ENCODE peak calls at places on chromosome 4, in five cellular contexts. W is body of pancreas, Z is heart left ventricle, S is right cardiac atrium, X is neuronal stem cell. Y is an unnamed sample. For H3K27me3, the result is how much of the 10 kb centered on the place peaks cover.

GRCh38 chr4:110484029-110484428 is 8.1 kb downstream of the ENPEP start:
- DNase-seq in W (no peak), Z (no peak), S (no peak), X (no peak), Y (no peak)

GRCh38 chr4:108070775-108071174 is 81.1 kb downstream of the HADH start:
- DNase-seq in W (no peak), Z (no peak), S (no peak), X (no peak), Y (no peak)

GRCh38 chr4:145099653-145100052 is 1.5 kb downstream of the ABCE1 start:
- DNase-seq in W (no peak), Z (no peak), S (no peak), X (no peak), Y (no peak)

GRCh38 chr4:19945979-19946380 is 305.7 kb upstream of the SLIT2 start:
- DNase-seq in W (no peak), Z (no peak), S (no peak), X (no peak), Y (no peak)

GRCh38 chr4:22869235-22869634 is 176.5 kb downstream of the GBA3 start:
- DNase-seq in W (no peak), Z (no peak), S (no peak), X (no peak), Y (no peak)

GRCh38 chr4:100079264-100079663 is 111.0 kb downstream of the DDIT4L start:
- DNase-seq in W (no peak), Z (no peak), S (no peak), X (no peak), Y (no peak)

GRCh38 chr4:87819281-87819919 is 13.4 kb upstream of the MEPE start:
- DNase-seq in W (no peak), Z (no peak), S (no peak), X (no peak), Y (no peak)

GRCh38 chr4:63717384-63717783 is 691.9 kb downstream of the TECRL start:
- DNase-seq in W (no peak), Z (no peak), S (no peak), X (peak), Y (peak)

GRCh38 chr4:41509411-41510008 is 28.4 kb upstream of the LIMCH1 start:
- DNase-seq in W (peak), Z (peak), S (peak), X (no peak), Y (no peak)

GRCh38 chr4:185171373-185172071 is 28.5 kb downstream of the SLC25A4 start:
- DNase-seq in W (no peak), Z (no peak), S (no peak), X (no peak), Y (no peak)

GRCh38 chr4:169335331-169335730 is 64.6 kb upstream of the SH3RF1 start:
- DNase-seq in W (no peak), Z (no peak), S (peak), X (no peak), Y (no peak)

GRCh38 chr4:122909683-122910082 is 12.7 kb downstream of the NUDT6 start:
- DNase-seq in W (no peak), Z (no peak), S (no peak), X (no peak), Y (no peak)

GRCh38 chr4:44662623-44663006 is 11.2 kb upstream of the YIPF7 start:
- DNase-seq in W (no peak), Z (no peak), S (no peak), X (no peak), Y (no peak)

GRCh38 chr4:124641715-124642380 is 70.7 kb downstream of the ANKRD50 start:
- DNase-seq in W (no peak), Z (no peak), S (no peak), X (no peak), Y (no peak)

GRCh38 chr4:163548481-163549243 is 54.2 kb downstream of the TMA16 start:
- DNase-seq in W (no peak), Z (no peak), S (no peak), X (peak), Y (peak)

GRCh38 chr4:6200922-6201362 is 593 bp upstream of the JAKMIP1 start:
- DNase-seq in W (peak), Z (no peak), S (no peak), X (no peak), Y (no peak)

GRCh38 chr4:10832989-10833635 is 148.5 kb upstream of the CLNK start:
- DNase-seq in W (no peak), Z (no peak), S (no peak), X (no peak), Y (no peak)

GRCh38 chr4:30553721-30554120 is 166.4 kb upstream of the PCDH7 start:
- DNase-seq in W (no peak), Z (no peak), S (no peak), X (no peak), Y (no peak)

GRCh38 chr4:112523008-112523440 is 7.0 kb upstream of the NEUROG2 start:
- DNase-seq in W (peak), Z (no peak), S (peak), X (peak), Y (peak)

GRCh38 chr4:189436207-189436606 is 504.5 kb upstream of the FRG1 start:
- DNase-seq in W (no peak), Z (no peak), S (no peak), X (no peak), Y (no peak)

GRCh38 chr4:54661686-54662085 is 3.9 kb downstream of the KIT start:
- DNase-seq in W (no peak), Z (no peak), S (no peak), X (no peak), Y (no peak)

DNA sequence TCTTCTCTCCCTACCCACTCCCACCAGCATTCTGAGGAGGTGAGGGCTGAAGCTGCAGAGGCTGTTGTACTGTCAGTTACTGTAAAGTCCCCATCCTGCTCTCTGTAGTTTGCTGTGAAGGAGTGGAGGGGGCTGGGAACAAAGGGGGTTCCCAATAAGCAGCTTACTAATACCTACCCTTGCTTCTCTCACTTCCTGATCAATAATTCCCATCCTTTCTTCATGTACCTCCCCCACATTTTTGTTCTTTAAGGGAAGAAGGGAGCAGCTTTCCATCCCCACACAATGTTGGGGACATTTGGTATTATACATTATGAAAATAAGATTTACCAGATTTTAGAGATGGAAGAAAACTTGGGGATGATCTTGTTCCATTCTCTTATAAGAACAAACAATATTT is 5.3 kb downstream of the TBC1D1 start:
- DNase-seq in W (no peak), Z (no peak), S (no peak), X (no peak), Y (no peak)
- H3K27me3 ChIP-seq in W (under half), Z (under half), S (under half), X (under half), Y (under half)

DNA sequence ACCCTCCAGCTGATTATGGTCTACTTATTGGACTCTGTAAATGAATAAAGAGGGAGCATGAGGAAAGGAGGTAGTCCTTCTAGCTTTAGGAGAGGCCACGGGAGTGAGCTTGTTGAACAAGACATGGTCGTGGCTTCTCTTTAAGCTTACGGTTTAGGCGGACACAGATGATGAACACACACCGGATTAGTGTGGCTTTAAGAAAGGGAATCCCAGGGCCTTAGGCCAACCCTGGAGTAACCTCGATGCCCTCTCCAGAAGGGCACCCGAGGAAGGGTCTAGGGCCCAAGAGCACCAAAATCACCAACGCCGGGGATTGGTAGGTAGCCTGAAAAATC is 39.4 kb downstream of the ERVMER34-1 start:
- DNase-seq in W (no peak), Z (no peak), S (no peak), X (no peak), Y (no peak)
- H3K4me3 ChIP-seq in W (no peak), Z (peak), S (peak), X (peak), Y (peak)

GRCh38 chr4:133146574-133147198 is 2.4 kb upstream of the PCDH10 start:
- DNase-seq in W (no peak), Z (no peak), S (peak), X (peak), Y (peak)
- H3K27me3 ChIP-seq in W (under half), Z (half or more), S (under half), X (under half), Y (under half)

DNA sequence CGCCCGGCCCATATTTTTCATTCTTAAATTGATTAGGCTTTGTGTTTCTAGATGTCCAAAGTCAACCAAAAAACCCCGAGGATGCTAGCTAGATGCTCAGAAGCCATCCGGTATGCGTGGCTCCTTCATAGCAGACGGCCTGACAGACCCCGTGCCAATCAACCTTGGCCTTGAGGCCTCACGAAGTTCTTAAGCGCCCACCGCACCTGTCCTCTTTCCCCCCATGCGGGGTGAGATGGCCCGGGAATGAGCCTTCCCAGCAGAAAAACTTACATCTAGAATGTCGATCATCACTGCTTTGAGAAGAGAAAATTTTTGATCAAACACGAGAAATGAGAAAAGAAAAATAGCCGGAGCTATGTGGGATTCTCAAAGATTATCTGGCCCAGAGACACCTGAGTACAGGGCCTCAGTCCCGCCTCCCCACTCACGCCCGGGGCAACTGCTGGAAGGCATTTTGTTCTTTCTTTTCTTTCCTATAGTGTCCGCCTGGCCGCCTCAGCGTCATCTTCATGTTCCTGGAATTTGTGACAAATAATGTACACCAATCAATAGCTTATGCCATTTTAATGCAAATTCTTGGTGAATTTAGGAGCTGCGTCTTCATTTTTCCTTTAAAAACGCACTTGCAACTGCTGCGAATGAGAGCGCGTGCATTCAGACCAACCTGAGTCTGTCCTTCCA is 1.6 kb upstream of the NAT8L start:
- DNase-seq in W (no peak), Z (no peak), S (no peak), X (no peak), Y (peak)
- H3K4me3 ChIP-seq in W (no peak), Z (no peak), S (no peak), X (peak), Y (no peak)

GRCh38 chr4:13539721-13540445 is 4.4 kb downstream of the NKX3-2 start:
- DNase-seq in W (no peak), Z (no peak), S (no peak), X (no peak), Y (no peak)
- H3K27me3 ChIP-seq in W (under half), Z (half or more), S (under half), X (half or more), Y (under half)

DNA sequence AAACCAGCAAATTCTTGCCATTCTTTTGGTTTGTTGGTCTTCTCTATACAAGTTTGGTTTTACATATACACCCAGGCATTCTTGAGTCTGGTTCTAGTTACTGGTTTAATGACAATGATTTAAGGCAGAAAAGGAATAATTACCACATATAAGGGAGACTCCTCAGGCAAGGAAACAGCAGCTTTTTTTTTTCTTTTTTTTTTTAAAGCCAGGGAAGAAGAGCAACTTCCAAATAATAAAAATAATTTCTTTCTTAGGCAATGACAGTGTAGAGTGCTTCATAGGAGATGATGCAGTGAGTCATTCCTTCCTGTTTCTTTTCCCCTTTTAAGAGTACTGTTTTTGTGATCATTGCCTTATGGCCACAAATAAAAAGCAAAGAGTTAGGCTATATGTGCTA is 289.7 kb downstream of the DKK2 start:
- DNase-seq in W (no peak), Z (no peak), S (no peak), X (no peak), Y (no peak)
- H3K4me3 ChIP-seq in W (no peak), Z (no peak), S (no peak), X (no peak), Y (no peak)

GRCh38 chr4:3497095-3497494 is 34.0 kb downstream of the DOK7 start:
- DNase-seq in W (no peak), Z (no peak), S (no peak), X (no peak), Y (no peak)
- H3K27me3 ChIP-seq in W (under half), Z (under half), S (under half), X (under half), Y (under half)

DNA sequence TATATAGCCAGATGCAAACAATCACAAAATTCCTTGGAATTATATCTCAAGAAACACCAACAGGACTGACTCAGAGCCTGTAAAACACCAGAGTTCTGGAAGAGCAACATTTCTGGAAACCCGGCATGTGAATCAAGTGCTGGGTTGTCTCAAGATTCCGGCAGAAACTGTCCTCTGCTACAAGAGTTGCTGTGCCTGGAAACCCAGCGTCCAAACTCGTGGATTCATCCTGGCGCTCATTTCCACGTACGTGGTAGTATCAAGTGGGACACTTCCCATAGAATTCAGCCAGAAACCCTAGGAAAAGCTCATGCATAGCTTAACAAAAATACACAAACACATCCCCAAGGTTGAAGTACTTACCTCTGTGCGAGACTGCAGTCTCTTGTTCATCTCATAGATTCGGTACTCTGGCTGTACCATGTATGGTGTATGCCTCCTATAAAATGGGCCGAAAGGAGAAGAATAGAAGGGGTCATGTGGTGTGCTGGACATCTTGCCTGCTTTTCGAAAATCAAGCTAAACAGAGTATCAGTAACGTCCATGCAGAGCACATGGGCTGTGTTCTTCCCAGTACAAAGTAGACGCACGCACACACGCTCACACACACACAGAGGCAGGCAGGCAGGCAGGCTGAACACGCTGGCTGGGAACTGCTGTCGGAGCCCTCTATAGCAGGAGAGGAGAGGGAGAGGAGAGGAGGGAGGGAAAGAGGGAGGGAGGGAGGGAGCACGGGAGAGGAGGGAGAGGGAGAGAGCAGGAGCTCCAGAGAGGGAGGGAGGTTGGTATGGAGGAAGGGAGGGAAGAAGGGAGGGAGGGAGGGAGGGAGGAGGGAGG is at the start of gene LDB2:
- DNase-seq in W (peak), Z (peak), S (peak), X (peak), Y (peak)
- H3K4me3 ChIP-seq in W (no peak), Z (peak), S (peak), X (peak), Y (peak)

GRCh38 chr4:80182237-80182866 is 15.0 kb upstream of the PRDM8 start:
- DNase-seq in W (no peak), Z (no peak), S (no peak), X (no peak), Y (no peak)
- H3K27me3 ChIP-seq in W (under half), Z (under half), S (under half), X (half or more), Y (under half)

Y was measured in HAP-1.